ENCODE peak calls at places on chromosome 4, in seven cellular contexts. G, V, D, N, B, L and C are unnamed samples.

GRCh38 chr4:152369903-152370296 is 166.0 kb downstream of the FBXW7 start:
- DNase-seq in G (no peak), V (no peak), D (no peak), N (no peak), B (no peak), L (no peak), C (peak)

GRCh38 chr4:109671350-109671749 is 31.9 kb downstream of the CASP6 start:
- DNase-seq in G (no peak), V (no peak), D (no peak), N (no peak), B (no peak), L (no peak), C (no peak)

GRCh38 chr4:152462047-152462446 is 73.8 kb downstream of the FBXW7 start:
- DNase-seq in G (no peak), V (no peak), D (no peak), N (no peak), B (no peak), L (no peak), C (no peak)

GRCh38 chr4:71553605-71554004 is 214.8 kb downstream of the SLC4A4 start:
- DNase-seq in G (no peak), V (no peak), D (peak), N (peak), B (peak), L (no peak), C (peak)

GRCh38 chr4:56976283-56976877 is 1.0 kb downstream of the NOA1 start:
- DNase-seq in G (no peak), V (no peak), D (no peak), N (no peak), B (no peak), L (peak), C (no peak)

GRCh38 chr4:99679204-99679603 is 21.6 kb upstream of the C4orf54 start:
- DNase-seq in G (no peak), V (no peak), D (no peak), N (no peak), B (no peak), L (no peak), C (no peak)

GRCh38 chr4:5881340-5881739 is 11.5 kb downstream of the CRMP1 start:
- DNase-seq in G (no peak), V (no peak), D (peak), N (no peak), B (no peak), L (no peak), C (no peak)

GRCh38 chr4:173333658-173334084 is 487 bp downstream of the HMGB2 start:
- DNase-seq in G (peak), V (no peak), D (peak), N (peak), B (no peak), L (peak), C (peak)

GRCh38 chr4:169024762-169025161 is 14.7 kb upstream of the CBR4 start:
- DNase-seq in G (no peak), V (no peak), D (peak), N (peak), B (peak), L (no peak), C (peak)

GRCh38 chr4:52911684-52912294 is 49.7 kb downstream of the RASL11B start:
- DNase-seq in G (peak), V (peak), D (peak), N (peak), B (peak), L (peak), C (peak)

GRCh38 chr4:151841107-151841506 is 80.3 kb upstream of the GATB start:
- DNase-seq in G (no peak), V (no peak), D (no peak), N (no peak), B (no peak), L (no peak), C (no peak)

GRCh38 chr4:24988776-24989175 is 42.0 kb downstream of the LGI2 start:
- DNase-seq in G (no peak), V (no peak), D (peak), N (peak), B (peak), L (no peak), C (no peak)

GRCh38 chr4:84597450-84597849 is 14.5 kb downstream of the CDS1 start:
- DNase-seq in G (no peak), V (no peak), D (no peak), N (no peak), B (no peak), L (no peak), C (no peak)

GRCh38 chr4:185028625-185029024 is 10.3 kb downstream of the HELT start:
- DNase-seq in G (no peak), V (no peak), D (no peak), N (no peak), B (no peak), L (no peak), C (no peak)

GRCh38 chr4:123976285-123976684 is 579.7 kb downstream of the SPRY1 start:
- DNase-seq in G (no peak), V (no peak), D (peak), N (peak), B (no peak), L (no peak), C (peak)

GRCh38 chr4:183099537-183100297 is 660 bp downstream of the WWC2 start:
- DNase-seq in G (no peak), V (peak), D (peak), N (no peak), B (no peak), L (peak), C (no peak)

DNA sequence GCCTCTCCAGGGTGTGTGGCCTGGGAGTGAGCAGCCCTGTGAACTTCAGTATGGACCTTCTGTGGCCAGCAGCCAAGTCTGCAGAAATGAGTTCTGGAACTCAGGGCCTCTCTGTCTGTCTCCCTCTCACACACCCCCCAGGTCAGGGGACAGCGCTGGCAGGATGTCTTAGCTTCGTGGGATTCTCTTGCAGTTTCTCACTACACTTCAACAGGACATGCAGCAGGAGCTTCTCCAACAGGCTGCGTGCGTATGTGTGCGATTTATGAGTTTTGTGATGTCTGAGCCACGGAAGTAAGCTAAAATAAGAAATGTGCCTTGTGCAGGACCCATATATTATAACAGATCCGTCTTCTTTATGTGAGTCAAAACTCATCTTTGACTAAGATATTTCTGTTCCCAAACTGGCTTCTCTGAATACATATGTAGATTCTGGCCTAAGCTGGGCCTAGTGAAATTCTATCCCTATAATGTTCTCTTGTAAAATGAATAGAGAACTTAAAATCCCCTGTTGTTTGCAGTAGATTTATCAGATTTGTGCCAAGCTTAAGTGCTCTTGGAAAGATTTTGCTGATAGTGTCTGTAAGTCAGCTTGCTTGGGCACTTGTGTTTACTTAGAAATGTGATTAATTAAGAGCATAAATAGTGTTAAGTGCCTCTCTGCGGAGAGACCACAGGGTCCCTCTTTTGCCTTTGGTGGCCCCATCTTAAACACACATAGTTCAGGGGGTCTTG is 39.8 kb downstream of the PROM1 start:
- DNase-seq in G (no peak), V (no peak), D (no peak), N (no peak), B (no peak), L (no peak), C (no peak)
- H3K4me3 ChIP-seq in G (no peak), V (no peak), D (no peak), N (no peak), B (no peak), L (no peak), C (no peak)

GRCh38 chr4:30716671-30717207 is 3.4 kb upstream of the PCDH7 start:
- DNase-seq in G (no peak), V (no peak), D (no peak), N (peak), B (peak), L (no peak), C (peak)

GRCh38 chr4:30719363-30720020 is 677 bp upstream of the PCDH7 start:
- DNase-seq in G (no peak), V (no peak), D (peak), N (peak), B (peak), L (no peak), C (peak)

GRCh38 chr4:30717208-30718020 is 2.8 kb upstream of the PCDH7 start:
- DNase-seq in G (no peak), V (no peak), D (peak), N (peak), B (peak), L (peak), C (peak)

GRCh38 chr4:30718889-30719252 is 1.3 kb upstream of the PCDH7 start:
- DNase-seq in G (no peak), V (no peak), D (peak), N (peak), B (peak), L (no peak), C (peak)

DNA sequence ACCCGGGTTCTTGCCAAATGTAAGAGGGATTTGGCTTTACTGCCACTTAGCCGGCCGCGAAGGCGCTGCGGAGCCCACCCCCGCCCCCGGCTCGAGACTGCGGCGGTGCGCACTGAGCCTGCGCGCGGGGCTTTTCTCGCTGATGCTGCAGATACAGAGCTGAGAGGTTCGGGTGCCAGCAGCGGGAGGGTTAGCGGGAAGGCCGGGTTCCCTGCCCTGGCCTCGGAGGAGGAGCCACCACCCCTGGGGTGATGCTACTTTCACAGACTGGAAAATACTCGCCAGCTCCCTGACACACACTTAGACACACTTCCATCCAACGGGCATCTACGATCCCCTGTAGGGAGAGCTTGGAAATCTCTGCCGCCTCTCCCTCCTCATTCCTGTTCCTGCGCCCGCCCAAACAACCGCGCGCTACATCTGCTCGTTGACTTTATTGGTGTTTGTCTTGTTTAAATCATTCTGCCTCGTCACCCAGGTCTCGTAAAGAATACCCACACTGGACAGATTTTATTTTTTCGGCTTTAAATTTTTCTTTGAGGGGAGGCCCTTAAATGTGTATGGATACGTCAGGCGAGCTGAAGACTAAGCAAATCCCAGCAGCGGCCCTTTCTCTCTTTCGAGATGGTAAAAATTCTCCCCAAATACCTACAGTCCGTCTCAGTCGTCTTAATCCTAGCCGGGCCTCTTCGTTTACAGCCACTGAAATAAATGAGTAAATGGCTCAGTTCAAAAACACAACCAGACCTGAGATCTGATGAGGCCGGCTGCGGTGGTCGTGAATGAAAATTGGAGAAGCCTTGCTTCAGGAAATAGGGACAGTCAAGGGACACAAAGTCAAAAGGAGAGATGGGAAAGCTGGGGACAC is 1.9 kb upstream of the PCDH7 start:
- DNase-seq in G (no peak), V (no peak), D (peak), N (peak), B (peak), L (peak), C (no peak)
- H3K4me3 ChIP-seq in G (peak), V (no peak), D (peak), N (peak), B (peak), L (peak), C (peak)

GRCh38 chr4:3387154-3387942 is 54.4 kb upstream of the HGFAC start:
- DNase-seq in G (no peak), V (no peak), D (no peak), N (no peak), B (no peak), L (no peak), C (no peak)
- H3K4me3 ChIP-seq in G (peak), V (no peak), D (no peak), N (no peak), B (peak), L (no peak), C (no peak)

GRCh38 chr4:17812801-17813200 is 2.0 kb downstream of the NCAPG start:
- DNase-seq in G (no peak), V (no peak), D (no peak), N (no peak), B (no peak), L (no peak), C (peak)
- H3K4me3 ChIP-seq in G (no peak), V (no peak), D (peak), N (peak), B (peak), L (peak), C (peak)

GRCh38 chr4:77800483-77801259 is 18.5 kb downstream of the CNOT6L start:
- DNase-seq in G (no peak), V (no peak), D (no peak), N (peak), B (no peak), L (no peak), C (peak)
- H3K4me3 ChIP-seq in G (no peak), V (peak), D (no peak), N (no peak), B (no peak), L (no peak), C (no peak)

GRCh38 chr4:82889287-82889686 is 1.7 kb downstream of the SEC31A start:
- DNase-seq in G (no peak), V (no peak), D (no peak), N (no peak), B (no peak), L (no peak), C (no peak)
- H3K4me3 ChIP-seq in G (peak), V (no peak), D (peak), N (peak), B (peak), L (peak), C (peak)

DNA sequence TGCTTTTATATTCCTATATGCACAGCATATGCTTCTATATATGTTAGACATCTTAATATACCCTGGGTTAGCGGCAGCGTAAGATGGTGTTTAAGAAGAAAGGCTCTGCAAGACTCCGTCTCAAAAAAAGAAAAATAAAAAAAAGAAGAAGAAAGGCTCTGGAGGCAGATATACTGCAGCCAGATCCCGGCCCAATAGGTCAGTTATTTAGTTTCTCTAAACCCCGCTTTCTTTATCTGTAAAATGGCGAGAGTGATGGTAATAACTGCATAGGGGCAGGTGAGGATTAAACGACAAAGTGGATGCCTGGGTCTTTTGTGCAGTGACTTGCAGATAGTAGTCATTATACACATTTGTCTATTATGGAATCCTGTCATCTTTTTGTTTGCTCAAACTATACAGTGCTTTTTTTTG is 115.2 kb downstream of the NAA11 start:
- DNase-seq in G (no peak), V (no peak), D (no peak), N (no peak), B (no peak), L (no peak), C (no peak)
- H3K4me3 ChIP-seq in G (no peak), V (no peak), D (no peak), N (no peak), B (no peak), L (no peak), C (no peak)